ENCODE peak calls at places on chromosome 6, in ten cellular contexts. V is choroid plexus epithelial cell, J is natural killer cell, I is GM12865, T is ovary, R is BE2C, B is cardiac fibroblast, Z is A549, O is type B pancreatic cell, G is colonic mucosa. X is an unnamed sample.

GRCh38 chr6:154792761-154793160 is 59.5 kb downstream of the SCAF8 start:
- DNase-seq in G (no peak), J (no peak), R (no peak), B (peak), I (no peak), V (no peak), O (no peak), T (no peak), Z (no peak), X (no peak)

GRCh38 chr6:107489636-107490567 is at the start of gene SOBP:
- DNase-seq in R (peak), V (peak), B (peak), O (peak), I (peak), T (peak), G (peak), J (peak), Z (peak), X (no peak)

GRCh38 chr6:13508711-13509705 is 21.6 kb upstream of the GFOD1 start:
- DNase-seq in V (peak), O (peak), B (peak), J (no peak), Z (no peak), I (no peak), T (no peak), R (no peak), G (peak), X (peak)

GRCh38 chr6:92124126-92124525 is 1295.2 kb downstream of the EPHA7 start:
- DNase-seq in T (no peak), Z (no peak), I (no peak), G (no peak), J (no peak), R (no peak), B (peak), O (no peak), V (peak), X (no peak)

GRCh38 chr6:166586424-166587156 is at the start of gene RAMACL:
- DNase-seq in R (peak), B (no peak), J (no peak), I (peak), G (peak), O (no peak), Z (peak), V (peak), T (no peak), X (no peak)

GRCh38 chr6:13422601-13423247 is 64.7 kb downstream of the GFOD1 start:
- DNase-seq in V (peak), O (no peak), G (no peak), Z (no peak), T (no peak), B (no peak), I (no peak), J (no peak), R (no peak), X (no peak)

GRCh38 chr6:108312604-108313003 is 17.8 kb downstream of the AFG1L start:
- DNase-seq in V (no peak), Z (no peak), R (no peak), I (no peak), J (no peak), G (peak), T (no peak), B (no peak), O (no peak), X (no peak)

GRCh38 chr6:90446164-90446563 is 140.7 kb downstream of the MAP3K7 start:
- DNase-seq in V (peak), B (no peak), I (no peak), O (no peak), R (no peak), Z (no peak), G (no peak), J (no peak), T (no peak), X (no peak)

GRCh38 chr6:105282801-105283585 is 103.2 kb upstream of the POPDC3 start:
- DNase-seq in R (peak), O (no peak), J (no peak), V (no peak), I (no peak), B (no peak), Z (no peak), T (no peak), G (no peak), X (no peak)

GRCh38 chr6:137954253-137954652 is 87.2 kb downstream of the TNFAIP3 start:
- DNase-seq in I (no peak), G (no peak), R (no peak), J (no peak), V (no peak), T (no peak), O (no peak), Z (no peak), B (no peak), X (no peak)

GRCh38 chr6:11196511-11197174 is 35.8 kb downstream of the NEDD9 start:
- DNase-seq in R (no peak), G (no peak), I (no peak), O (no peak), Z (no peak), B (peak), T (no peak), J (no peak), V (peak), X (peak)

GRCh38 chr6:149480502-149481280 is 4.1 kb downstream of the ZC3H12D start:
- DNase-seq in B (no peak), V (no peak), I (peak), J (no peak), Z (no peak), T (no peak), O (no peak), R (no peak), G (no peak), X (no peak)

GRCh38 chr6:148608211-148608951 is 138.4 kb upstream of the UST start:
- DNase-seq in R (no peak), G (no peak), J (no peak), O (no peak), Z (peak), B (peak), V (peak), T (no peak), I (peak), X (no peak)

GRCh38 chr6:31128093-31128676 is 7.9 kb upstream of the CDSN start:
- DNase-seq in R (peak), Z (peak), G (peak), V (peak), B (peak), I (peak), J (peak), O (no peak), T (peak), X (no peak)

GRCh38 chr6:95856876-95857364 is 158.9 kb upstream of the FUT9 start:
- DNase-seq in B (no peak), T (no peak), O (no peak), Z (no peak), V (no peak), R (no peak), G (no peak), J (no peak), I (no peak), X (no peak)

GRCh38 chr6:130406935-130407532 is 41.2 kb downstream of the TMEM200A start:
- DNase-seq in R (no peak), V (no peak), Z (no peak), I (no peak), G (no peak), O (no peak), J (no peak), T (no peak), B (no peak), X (no peak)

GRCh38 chr6:68876792-68877493 is 241.9 kb downstream of the ADGRB3 start:
- DNase-seq in T (no peak), G (no peak), B (peak), J (no peak), R (no peak), V (peak), I (peak), Z (peak), O (no peak), X (no peak)

GRCh38 chr6:149941583-149942460 is at the start of gene ULBP2:
- DNase-seq in Z (peak), B (peak), O (no peak), V (peak), T (peak), R (peak), G (peak), J (peak), I (peak), X (peak)

GRCh38 chr6:16335176-16335575 is 96.8 kb downstream of the GMPR start:
- DNase-seq in O (no peak), B (peak), Z (no peak), I (no peak), T (no peak), G (no peak), R (no peak), V (no peak), J (no peak), X (no peak)

GRCh38 chr6:16337280-16337975 is 99.0 kb downstream of the GMPR start:
- DNase-seq in Z (no peak), G (peak), O (no peak), B (peak), R (peak), I (no peak), V (peak), J (no peak), T (peak), X (peak)

GRCh38 chr6:16338577-16339262 is 100.3 kb downstream of the GMPR start:
- DNase-seq in G (peak), B (peak), O (no peak), R (peak), J (no peak), V (peak), I (no peak), Z (peak), T (peak), X (peak)

GRCh38 chr6:16334671-16335070 is 96.3 kb downstream of the GMPR start:
- DNase-seq in I (no peak), O (no peak), R (no peak), B (peak), J (no peak), G (peak), V (peak), T (peak), Z (peak), X (peak)

DNA sequence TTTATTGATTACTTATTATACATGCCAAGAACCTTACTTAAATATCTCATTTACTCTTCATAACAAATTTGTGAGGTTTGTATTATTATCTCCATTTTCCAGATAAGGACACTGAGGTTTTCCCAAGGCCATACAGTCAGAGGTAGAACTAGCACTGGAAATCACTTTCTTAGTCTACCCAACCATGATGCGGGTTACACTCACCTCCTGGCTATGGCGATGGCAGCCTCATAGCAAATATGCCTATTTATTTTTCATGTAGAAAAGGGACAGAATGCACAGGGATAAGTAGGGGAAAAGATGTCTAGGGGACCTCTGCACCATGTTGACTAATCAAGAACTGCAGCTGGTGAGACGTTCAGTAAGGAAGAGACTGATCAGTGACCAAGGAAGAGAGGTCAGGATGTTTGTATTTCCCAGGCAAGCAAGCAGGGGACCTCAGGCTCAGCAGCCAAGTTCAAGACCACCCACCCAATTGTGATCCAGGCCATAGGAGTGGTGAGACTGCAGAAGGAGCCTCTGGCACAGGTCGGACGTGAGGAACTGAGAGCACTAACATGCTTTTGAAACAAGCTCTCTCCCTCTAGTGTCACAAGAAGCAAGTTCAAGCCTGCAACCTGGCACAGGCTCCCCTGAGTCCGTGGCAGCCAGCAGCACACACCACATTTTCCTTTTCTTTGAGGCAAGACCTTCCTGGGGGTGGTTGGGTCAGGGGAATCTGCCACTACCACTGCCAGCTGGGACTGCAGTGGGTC is 97.8 kb downstream of the GMPR start:
- DNase-seq in Z (no peak), J (no peak), T (no peak), G (no peak), R (no peak), I (peak), B (no peak), V (no peak), O (no peak), X (no peak)
- TF ChIP-seq CTCF in Z (no peak), J (no peak), T (no peak), G (no peak), R (no peak), I (no peak), B (no peak), V (no peak), O (no peak), X (peak)

DNA sequence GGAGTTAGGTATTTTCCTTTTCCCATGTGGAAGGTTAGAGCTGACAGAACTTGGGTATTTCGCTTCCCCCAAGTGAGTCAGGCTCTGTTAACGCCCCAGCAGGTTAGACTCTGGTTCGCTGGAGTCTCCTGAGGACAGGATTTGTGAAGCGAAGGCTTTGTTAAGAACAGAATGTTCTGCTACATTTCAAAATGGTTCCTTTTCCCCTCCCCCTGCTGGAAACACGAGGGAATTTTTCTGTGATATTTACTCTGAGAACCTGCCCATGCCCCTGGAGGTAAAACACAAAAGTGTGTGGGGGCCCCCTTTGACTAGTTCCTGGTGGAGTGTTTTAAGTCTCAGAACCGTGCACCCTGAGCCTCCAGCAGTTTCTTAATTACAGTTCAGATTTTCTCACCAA is 731.4 kb upstream of the CITED2 start:
- DNase-seq in Z (peak), R (peak), V (peak), I (peak), T (no peak), O (no peak), G (no peak), J (no peak), B (peak), X (no peak)
- TF ChIP-seq CTCF in Z (no peak), R (peak), V (peak), I (peak), T (no peak), O (peak), G (peak), J (no peak), B (peak), X (no peak)

DNA sequence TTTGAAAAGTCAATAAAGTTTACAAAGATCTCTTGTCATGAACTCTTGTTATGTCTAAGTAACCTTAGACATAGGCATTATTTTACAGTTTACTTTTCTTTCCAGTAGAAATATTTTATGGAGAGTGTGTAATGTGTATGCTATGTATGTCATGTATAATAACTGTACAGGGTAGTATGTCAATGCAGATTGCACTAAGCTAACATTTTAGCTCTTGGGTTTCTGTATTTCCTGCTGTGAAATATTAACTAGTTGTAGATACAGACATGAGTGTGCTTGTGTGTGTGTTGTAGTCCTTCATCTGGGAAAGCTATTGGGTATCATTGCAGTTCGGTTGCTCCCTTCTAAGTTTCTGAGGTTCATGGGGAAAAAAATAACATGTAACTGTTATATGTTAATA is 214.8 kb downstream of the ARID1B start:
- DNase-seq in G (no peak), O (no peak), T (no peak), J (no peak), Z (peak), V (peak), R (no peak), B (peak), I (no peak), X (no peak)
- TF ChIP-seq CTCF in G (no peak), O (no peak), T (no peak), J (no peak), Z (no peak), V (no peak), R (no peak), B (no peak), I (no peak), X (no peak)

DNA sequence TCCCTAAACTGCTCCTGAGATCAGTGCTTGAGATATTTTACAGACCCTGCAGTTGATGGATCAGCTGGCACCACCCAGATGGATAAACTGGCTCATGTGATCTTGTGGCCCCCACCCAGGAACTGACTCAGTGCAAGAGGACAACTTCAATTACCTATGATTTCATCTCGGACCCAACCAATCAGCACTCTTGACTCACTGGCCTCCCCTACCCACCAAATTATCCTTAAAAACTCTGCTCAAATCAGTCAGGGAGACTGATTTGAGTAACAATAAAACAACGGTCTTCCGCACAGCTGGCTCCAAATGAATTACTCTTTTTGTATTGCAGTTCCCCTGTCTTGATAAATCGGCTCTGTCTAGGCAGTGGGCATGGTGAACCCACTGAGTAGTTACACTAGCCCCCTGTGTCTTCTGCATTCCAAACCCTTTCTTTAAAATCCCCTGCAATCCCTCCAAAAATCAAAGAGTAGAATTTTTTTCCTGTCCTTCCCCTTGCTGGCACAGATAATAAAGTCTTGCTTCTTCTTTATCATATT is 48.2 kb downstream of the OR2B6 start:
- DNase-seq in T (no peak), B (no peak), R (no peak), V (no peak), J (no peak), Z (no peak), O (no peak), I (no peak), G (no peak), X (no peak)
- TF ChIP-seq CTCF in T (no peak), B (no peak), R (no peak), V (no peak), J (no peak), Z (no peak), O (no peak), I (no peak), G (no peak), X (no peak)

GRCh38 chr6:75761489-75761888 is 12.4 kb downstream of the MYO6 start:
- DNase-seq in B (no peak), I (no peak), Z (no peak), J (no peak), O (no peak), V (no peak), T (no peak), G (no peak), R (no peak), X (no peak)

GRCh38 chr6:75760320-75760719 is 11.3 kb downstream of the MYO6 start:
- DNase-seq in V (no peak), I (no peak), J (no peak), B (no peak), T (no peak), O (no peak), G (no peak), R (no peak), Z (no peak), X (no peak)

GRCh38 chr6:75757295-75757694 is 8.3 kb downstream of the MYO6 start:
- DNase-seq in T (no peak), J (no peak), O (no peak), Z (no peak), G (no peak), B (no peak), V (no peak), I (no peak), R (no peak), X (no peak)

GRCh38 chr6:75762063-75762462 is 13.0 kb downstream of the MYO6 start:
- DNase-seq in T (no peak), B (no peak), I (no peak), G (no peak), J (no peak), R (no peak), O (no peak), V (no peak), Z (no peak), X (no peak)

GRCh38 chr6:75759207-75759606 is 10.2 kb downstream of the MYO6 start:
- DNase-seq in T (no peak), G (no peak), I (no peak), B (no peak), R (no peak), O (no peak), Z (no peak), V (no peak), J (no peak), X (no peak)
- TF ChIP-seq CTCF in T (no peak), G (no peak), I (no peak), B (no peak), R (no peak), O (no peak), Z (no peak), V (no peak), J (no peak), X (no peak)

GRCh38 chr6:1624071-1624847 is 14.5 kb downstream of the FOXC1 start:
- DNase-seq in G (no peak), I (peak), O (no peak), V (no peak), T (no peak), B (no peak), Z (no peak), R (no peak), J (no peak), X (no peak)

GRCh38 chr6:1622220-1622841 is 12.6 kb downstream of the FOXC1 start:
- DNase-seq in O (no peak), J (no peak), Z (no peak), I (no peak), B (no peak), G (no peak), R (no peak), V (no peak), T (no peak), X (no peak)

GRCh38 chr6:1622851-1623768 is 13.4 kb downstream of the FOXC1 start:
- DNase-seq in O (no peak), V (no peak), T (no peak), R (no peak), Z (no peak), G (no peak), J (no peak), I (no peak), B (no peak), X (no peak)

GRCh38 chr6:1624848-1625341 is 15.2 kb downstream of the FOXC1 start:
- DNase-seq in V (no peak), O (no peak), J (no peak), I (no peak), R (peak), Z (no peak), T (no peak), G (no peak), B (peak), X (no peak)

GRCh38 chr6:1623769-1624070 is 14.0 kb downstream of the FOXC1 start:
- DNase-seq in J (no peak), R (no peak), O (no peak), Z (no peak), G (no peak), V (no peak), B (no peak), I (no peak), T (no peak), X (no peak)
- TF ChIP-seq CTCF in J (no peak), R (no peak), O (no peak), Z (no peak), G (no peak), V (no peak), B (no peak), I (no peak), T (no peak), X (no peak)

DNA sequence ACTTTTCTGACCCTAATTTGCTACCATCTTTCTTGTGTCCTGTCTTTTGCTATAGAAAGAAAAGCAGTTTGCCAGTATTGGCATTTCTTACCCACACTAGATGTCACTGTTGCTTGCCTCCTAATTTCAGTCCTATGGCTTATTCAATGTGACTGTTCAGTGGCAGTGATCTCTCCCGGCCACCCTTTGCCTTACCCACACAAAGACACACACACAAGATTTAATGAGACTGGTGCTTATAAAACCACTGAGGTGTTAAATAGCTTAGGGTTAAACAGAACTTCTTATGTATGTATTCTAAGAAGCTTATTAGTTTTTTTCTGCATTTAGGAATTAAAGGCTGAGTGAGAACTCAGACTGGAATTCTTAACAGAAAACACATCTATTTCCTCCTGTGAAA is 233.6 kb upstream of the ASCC3 start:
- DNase-seq in R (peak), J (no peak), Z (peak), V (peak), B (peak), T (no peak), I (peak), G (peak), O (no peak), X (no peak)
- TF ChIP-seq CTCF in R (peak), J (no peak), Z (peak), V (peak), B (peak), T (no peak), I (peak), G (peak), O (peak), X (peak)